ENCODE peak calls at places on chromosome 17, in seven cellular contexts. One of them, this sample, is unnamed.

GRCh38 chr17:76353004-76353598 is 615 bp downstream of the PRPSAP1 start:
- DNase-seq in NCI-H1105: no peak
- DNase-seq in stromal cell of bone marrow: no peak
- DNase-seq in Calu3: peak
- DNase-seq in mucosa of gallbladder: peak
- DNase-seq in K562: no peak
- DNase-seq in GM04504: no peak
- DNase-seq in this sample: no peak

GRCh38 chr17:77279448-77280303 is 138.9 kb downstream of the SEC14L1 start:
- DNase-seq in NCI-H1105: no peak
- DNase-seq in stromal cell of bone marrow: no peak
- DNase-seq in Calu3: peak
- DNase-seq in mucosa of gallbladder: peak
- DNase-seq in K562: peak
- DNase-seq in GM04504: no peak
- DNase-seq in this sample: no peak

GRCh38 chr17:14840616-14841231 is 424.4 kb downstream of the PMP22 start:
- DNase-seq in NCI-H1105: no peak
- DNase-seq in stromal cell of bone marrow: no peak
- DNase-seq in Calu3: no peak
- DNase-seq in mucosa of gallbladder: no peak
- DNase-seq in K562: no peak
- DNase-seq in GM04504: no peak
- DNase-seq in this sample: no peak

GRCh38 chr17:81962499-81963441 is 1.8 kb upstream of the NOTUM start:
- DNase-seq in NCI-H1105: no peak
- DNase-seq in stromal cell of bone marrow: no peak
- DNase-seq in Calu3: no peak
- DNase-seq in mucosa of gallbladder: no peak
- DNase-seq in K562: no peak
- DNase-seq in GM04504: no peak
- DNase-seq in this sample: no peak

GRCh38 chr17:2222901-2223616 is 80.5 kb downstream of the SMG6 start:
- DNase-seq in NCI-H1105: no peak
- DNase-seq in stromal cell of bone marrow: peak
- DNase-seq in Calu3: no peak
- DNase-seq in mucosa of gallbladder: peak
- DNase-seq in K562: no peak
- DNase-seq in GM04504: peak
- DNase-seq in this sample: no peak

GRCh38 chr17:42989726-42990652 is 8.2 kb upstream of the RPL27 start:
- DNase-seq in NCI-H1105: no peak
- DNase-seq in stromal cell of bone marrow: peak
- DNase-seq in Calu3: no peak
- DNase-seq in mucosa of gallbladder: no peak
- DNase-seq in K562: no peak
- DNase-seq in GM04504: no peak
- DNase-seq in this sample: no peak

GRCh38 chr17:22310717-22311686 is 618.7 kb downstream of the KCNJ18 start:
- DNase-seq in NCI-H1105: no peak
- DNase-seq in stromal cell of bone marrow: no peak
- DNase-seq in Calu3: no peak
- DNase-seq in mucosa of gallbladder: no peak
- DNase-seq in K562: peak
- DNase-seq in GM04504: no peak
- DNase-seq in this sample: peak

GRCh38 chr17:78075545-78075944 is 53.0 kb downstream of the TMC6 start:
- DNase-seq in NCI-H1105: no peak
- DNase-seq in stromal cell of bone marrow: no peak
- DNase-seq in Calu3: no peak
- DNase-seq in mucosa of gallbladder: no peak
- DNase-seq in K562: no peak
- DNase-seq in GM04504: no peak
- DNase-seq in this sample: no peak

GRCh38 chr17:45702666-45703266 is 81.4 kb upstream of the CRHR1 start:
- DNase-seq in NCI-H1105: no peak
- DNase-seq in stromal cell of bone marrow: no peak
- DNase-seq in Calu3: peak
- DNase-seq in mucosa of gallbladder: no peak
- DNase-seq in K562: no peak
- DNase-seq in GM04504: no peak
- DNase-seq in this sample: peak

GRCh38 chr17:31680126-31680525 is 178.9 kb downstream of the COPRS start:
- DNase-seq in NCI-H1105: no peak
- DNase-seq in stromal cell of bone marrow: no peak
- DNase-seq in Calu3: no peak
- DNase-seq in mucosa of gallbladder: no peak
- DNase-seq in K562: no peak
- DNase-seq in GM04504: no peak
- DNase-seq in this sample: no peak

GRCh38 chr17:82441686-82442487 is 8.7 kb downstream of the CYBC1 start:
- DNase-seq in NCI-H1105: no peak
- DNase-seq in stromal cell of bone marrow: no peak
- DNase-seq in Calu3: no peak
- DNase-seq in mucosa of gallbladder: no peak
- DNase-seq in K562: no peak
- DNase-seq in GM04504: no peak
- DNase-seq in this sample: no peak

GRCh38 chr17:28317965-28318758 is 838 bp upstream of the TMEM97 start:
- DNase-seq in NCI-H1105: no peak
- DNase-seq in stromal cell of bone marrow: no peak
- DNase-seq in Calu3: no peak
- DNase-seq in mucosa of gallbladder: no peak
- DNase-seq in K562: peak
- DNase-seq in GM04504: no peak
- DNase-seq in this sample: peak

GRCh38 chr17:78364436-78365281 is 4.8 kb upstream of the SOCS3 start:
- DNase-seq in NCI-H1105: no peak
- DNase-seq in stromal cell of bone marrow: no peak
- DNase-seq in Calu3: no peak
- DNase-seq in mucosa of gallbladder: no peak
- DNase-seq in K562: peak
- DNase-seq in GM04504: no peak
- DNase-seq in this sample: no peak

GRCh38 chr17:79458356-79458755 is 152.5 kb downstream of the RBFOX3 start:
- DNase-seq in NCI-H1105: no peak
- DNase-seq in stromal cell of bone marrow: no peak
- DNase-seq in Calu3: no peak
- DNase-seq in mucosa of gallbladder: no peak
- DNase-seq in K562: no peak
- DNase-seq in GM04504: no peak
- DNase-seq in this sample: no peak

This sample was measured in HEK293T.